ENCODE peak calls at places on chromosome 19, in nine cellular contexts. L is mucosa of descending colon, F is heart left ventricle, D is HCT116, G is cardiac muscle cell, A is stomach, W is tibial artery, B is neural progenitor cell, R is AG10803. H is an unnamed sample.

GRCh38 chr19:13366529-13367143 is 139.6 kb downstream of the CACNA1A start:
- DNase-seq in L (no peak), F (no peak), D (peak), G (peak), A (no peak), W (no peak), B (peak), R (peak), H (peak)

GRCh38 chr19:17303940-17304267 is 679 bp upstream of the ABHD8 start:
- DNase-seq in L (peak), F (no peak), D (no peak), G (no peak), A (no peak), W (no peak), B (no peak), R (peak), H (no peak)

GRCh38 chr19:50573741-50574461 is 5.7 kb upstream of the LRRC4B start:
- DNase-seq in L (no peak), F (no peak), D (no peak), G (no peak), A (no peak), W (no peak), B (no peak), R (no peak), H (no peak)

GRCh38 chr19:51440846-51441409 is 17.3 kb downstream of the SIGLEC8 start:
- DNase-seq in L (peak), F (no peak), D (no peak), G (peak), A (no peak), W (no peak), B (no peak), R (no peak), H (no peak)

GRCh38 chr19:40347476-40348124 is 597 bp downstream of the C19orf47 start:
- DNase-seq in L (no peak), F (no peak), D (no peak), G (no peak), A (no peak), W (no peak), B (no peak), R (no peak), H (no peak)

GRCh38 chr19:8212212-8212611 is 3.0 kb downstream of the CERS4 start:
- DNase-seq in L (no peak), F (no peak), D (no peak), G (no peak), A (no peak), W (no peak), B (no peak), R (no peak), H (no peak)

GRCh38 chr19:35362261-35363000 is 4.2 kb downstream of the FFAR3 start:
- DNase-seq in L (no peak), F (no peak), D (no peak), G (no peak), A (peak), W (no peak), B (no peak), R (no peak), H (no peak)

GRCh38 chr19:35505956-35506355 is 7.5 kb downstream of the DMKN start:
- DNase-seq in L (no peak), F (no peak), D (no peak), G (no peak), A (no peak), W (no peak), B (no peak), R (no peak), H (no peak)

GRCh38 chr19:17348700-17349099 is 11.3 kb downstream of the GTPBP3 start:
- DNase-seq in L (peak), F (peak), D (no peak), G (peak), A (no peak), W (peak), B (peak), R (peak), H (peak)

GRCh38 chr19:30428281-30428680 is 56.1 kb downstream of the ZNF536 start:
- DNase-seq in L (no peak), F (no peak), D (no peak), G (no peak), A (no peak), W (no peak), B (no peak), R (no peak), H (no peak)

GRCh38 chr19:1745589-1746031 is 7.7 kb upstream of the ONECUT3 start:
- DNase-seq in L (no peak), F (no peak), D (peak), G (peak), A (no peak), W (no peak), B (peak), R (no peak), H (no peak)

GRCh38 chr19:34416021-34416545 is 11.9 kb downstream of the PDCD2L start:
- DNase-seq in L (no peak), F (no peak), D (no peak), G (no peak), A (no peak), W (peak), B (no peak), R (no peak), H (peak)

GRCh38 chr19:12913011-12913561 is 6.0 kb downstream of the SYCE2 start:
- DNase-seq in L (peak), F (peak), D (no peak), G (peak), A (peak), W (peak), B (peak), R (peak), H (no peak)

GRCh38 chr19:5460748-5461147 is 5.5 kb downstream of the ZNRF4 start:
- DNase-seq in L (no peak), F (no peak), D (no peak), G (no peak), A (no peak), W (no peak), B (no peak), R (no peak), H (no peak)

GRCh38 chr19:56946164-56946563 is 105.6 kb upstream of the PEG3 start:
- DNase-seq in L (no peak), F (no peak), D (no peak), G (no peak), A (no peak), W (no peak), B (no peak), R (no peak), H (no peak)

GRCh38 chr19:36115453-36116343 is at the start of gene TBCB:
- DNase-seq in L (peak), F (peak), D (no peak), G (peak), A (peak), W (no peak), B (peak), R (peak), H (no peak)

GRCh38 chr19:18796239-18796638 is 5.1 kb upstream of the COMP start:
- DNase-seq in L (no peak), F (no peak), D (no peak), G (no peak), A (no peak), W (no peak), B (no peak), R (no peak), H (no peak)

GRCh38 chr19:32012206-32012605 is 333.2 kb upstream of the ZNF507 start:
- DNase-seq in L (no peak), F (no peak), D (no peak), G (no peak), A (no peak), W (no peak), B (no peak), R (no peak), H (no peak)

GRCh38 chr19:13181747-13182388 is 31.7 kb downstream of the IER2 start:
- DNase-seq in L (no peak), F (peak), D (no peak), G (peak), A (peak), W (peak), B (no peak), R (peak), H (peak)

GRCh38 chr19:41295506-41295905 is 14.5 kb upstream of the CCDC97 start:
- DNase-seq in L (no peak), F (no peak), D (no peak), G (no peak), A (no peak), W (no peak), B (no peak), R (no peak), H (no peak)

GRCh38 chr19:10134040-10134439 is 14.3 kb upstream of the EIF3G start:
- DNase-seq in L (no peak), F (no peak), D (no peak), G (no peak), A (no peak), W (no peak), B (no peak), R (no peak), H (no peak)

GRCh38 chr19:13051581-13052165 is 51.0 kb downstream of the LYL1 start:
- DNase-seq in L (peak), F (peak), D (no peak), G (peak), A (peak), W (peak), B (peak), R (no peak), H (no peak)

GRCh38 chr19:21143846-21144245 is 2.0 kb downstream of the ZNF431 start:
- DNase-seq in L (no peak), F (no peak), D (peak), G (no peak), A (no peak), W (no peak), B (no peak), R (peak), H (no peak)

GRCh38 chr19:13027031-13027430 is 31.8 kb downstream of the NFIX start:
- DNase-seq in L (no peak), F (no peak), D (no peak), G (no peak), A (no peak), W (no peak), B (no peak), R (no peak), H (no peak)

GRCh38 chr19:10270180-10270615 is 722 bp upstream of the ICAM1 start:
- DNase-seq in L (peak), F (peak), D (no peak), G (peak), A (peak), W (peak), B (peak), R (no peak), H (no peak)

GRCh38 chr19:6800991-6801396 is 28.5 kb downstream of the VAV1 start:
- DNase-seq in L (no peak), F (no peak), D (peak), G (peak), A (no peak), W (no peak), B (no peak), R (peak), H (no peak)

GRCh38 chr19:6806488-6806887 is 34.0 kb downstream of the VAV1 start:
- DNase-seq in L (no peak), F (no peak), D (peak), G (no peak), A (no peak), W (no peak), B (no peak), R (no peak), H (no peak)

GRCh38 chr19:6803036-6803404 is 30.5 kb downstream of the VAV1 start:
- DNase-seq in L (no peak), F (no peak), D (no peak), G (no peak), A (no peak), W (no peak), B (no peak), R (no peak), H (no peak)

GRCh38 chr19:6801397-6802086 is 29.0 kb downstream of the VAV1 start:
- DNase-seq in L (peak), F (peak), D (peak), G (peak), A (peak), W (peak), B (no peak), R (no peak), H (no peak)

DNA sequence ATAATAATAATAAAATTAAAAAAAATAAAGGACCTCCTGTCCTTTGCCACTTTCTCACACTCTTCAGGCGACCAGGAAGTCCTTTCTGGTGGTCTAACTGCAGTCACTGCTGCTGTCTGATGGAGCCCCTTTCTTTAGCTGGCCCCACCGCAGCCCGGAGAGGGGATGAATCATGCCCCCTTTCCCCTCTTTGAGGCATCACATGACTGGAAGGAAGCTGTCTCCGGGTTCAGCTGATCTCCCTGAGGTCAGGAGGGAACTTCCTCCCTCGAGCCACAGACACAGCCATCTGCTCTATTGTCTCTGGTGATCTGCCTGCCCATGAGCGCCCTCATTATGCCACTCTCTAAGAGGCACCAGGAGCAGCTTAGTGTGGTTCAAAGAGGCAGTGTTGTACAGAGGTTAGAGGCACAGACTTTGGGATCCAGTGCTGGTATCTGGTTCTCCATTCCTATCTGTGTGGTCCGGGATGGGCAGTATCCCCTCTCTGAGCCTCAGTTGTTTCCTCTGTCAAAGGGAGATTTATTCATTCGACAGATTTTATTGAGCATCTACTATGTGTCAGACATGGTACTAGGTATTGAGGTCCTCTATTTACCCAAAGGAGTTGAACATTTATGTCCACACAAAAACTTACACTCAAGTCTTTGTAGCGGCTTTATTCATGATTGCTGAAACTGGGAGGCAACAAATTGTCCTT is 30.0 kb downstream of the VAV1 start:
- DNase-seq in L (peak), F (peak), D (peak), G (peak), A (peak), W (peak), B (peak), R (no peak), H (no peak)
- TF ChIP-seq CTCF in L (no peak), F (no peak), D (no peak), G (no peak), A (no peak), W (no peak), B (no peak), R (no peak), H (no peak)

GRCh38 chr19:48629297-48629598 is 7.9 kb downstream of the DBP start:
- DNase-seq in L (peak), F (no peak), D (no peak), G (no peak), A (no peak), W (peak), B (no peak), R (no peak), H (no peak)
- H3K4me3 ChIP-seq in L (no peak), F (no peak), D (no peak), G (no peak), A (no peak), W (no peak), B (no peak), R (no peak), H (no peak)

GRCh38 chr19:42693760-42694350 is 46.4 kb downstream of the PSG3 start:
- DNase-seq in L (no peak), F (no peak), D (peak), G (peak), A (no peak), W (no peak), B (no peak), R (peak), H (peak)
- TF ChIP-seq CTCF in L (no peak), F (peak), D (peak), G (peak), A (no peak), W (no peak), B (no peak), R (peak), H (peak)

GRCh38 chr19:46347572-46347883 is 641 bp downstream of the PPP5C start:
- DNase-seq in L (no peak), F (no peak), D (no peak), G (no peak), A (no peak), W (no peak), B (no peak), R (no peak), H (no peak)

GRCh38 chr19:46350029-46350757 is 3.3 kb downstream of the PPP5C start:
- DNase-seq in L (peak), F (no peak), D (no peak), G (no peak), A (no peak), W (no peak), B (no peak), R (no peak), H (no peak)

GRCh38 chr19:46346821-46347571 is at the start of gene PPP5C:
- DNase-seq in L (peak), F (peak), D (peak), G (peak), A (peak), W (peak), B (peak), R (peak), H (peak)

GRCh38 chr19:46349311-46349993 is 2.6 kb downstream of the PPP5C start:
- DNase-seq in L (no peak), F (no peak), D (no peak), G (no peak), A (no peak), W (no peak), B (no peak), R (no peak), H (no peak)

GRCh38 chr19:46347985-46348384 is 1.1 kb downstream of the PPP5C start:
- DNase-seq in L (no peak), F (no peak), D (no peak), G (peak), A (no peak), W (no peak), B (no peak), R (no peak), H (no peak)
- H3K4me3 ChIP-seq in L (no peak), F (peak), D (peak), G (peak), A (peak), W (peak), B (peak), R (peak), H (peak)

DNA sequence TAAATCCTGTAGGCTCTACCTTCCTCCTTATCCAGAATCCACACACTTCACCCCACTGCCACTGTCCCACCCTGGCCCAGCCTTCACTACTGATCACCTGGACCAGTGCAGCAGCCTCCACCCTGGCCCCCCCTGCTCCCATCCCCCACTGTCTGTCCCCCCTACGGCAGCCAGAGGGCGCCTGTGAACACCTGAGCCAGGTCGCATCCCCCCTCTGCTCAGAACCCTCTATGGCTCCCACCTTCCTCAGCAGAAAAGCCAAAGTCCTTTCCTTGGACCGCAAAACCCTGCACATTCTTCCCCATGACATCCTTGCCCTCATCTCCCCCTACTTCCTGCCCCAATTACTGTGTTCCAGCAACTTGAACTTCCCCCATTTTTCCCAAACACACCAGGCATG is 20.6 kb downstream of the ELAVL3 start:
- DNase-seq in L (no peak), F (no peak), D (no peak), G (no peak), A (no peak), W (no peak), B (no peak), R (no peak), H (no peak)
- TF ChIP-seq CTCF in L (no peak), F (no peak), D (peak), G (peak), A (no peak), W (no peak), B (peak), R (no peak), H (peak)

DNA sequence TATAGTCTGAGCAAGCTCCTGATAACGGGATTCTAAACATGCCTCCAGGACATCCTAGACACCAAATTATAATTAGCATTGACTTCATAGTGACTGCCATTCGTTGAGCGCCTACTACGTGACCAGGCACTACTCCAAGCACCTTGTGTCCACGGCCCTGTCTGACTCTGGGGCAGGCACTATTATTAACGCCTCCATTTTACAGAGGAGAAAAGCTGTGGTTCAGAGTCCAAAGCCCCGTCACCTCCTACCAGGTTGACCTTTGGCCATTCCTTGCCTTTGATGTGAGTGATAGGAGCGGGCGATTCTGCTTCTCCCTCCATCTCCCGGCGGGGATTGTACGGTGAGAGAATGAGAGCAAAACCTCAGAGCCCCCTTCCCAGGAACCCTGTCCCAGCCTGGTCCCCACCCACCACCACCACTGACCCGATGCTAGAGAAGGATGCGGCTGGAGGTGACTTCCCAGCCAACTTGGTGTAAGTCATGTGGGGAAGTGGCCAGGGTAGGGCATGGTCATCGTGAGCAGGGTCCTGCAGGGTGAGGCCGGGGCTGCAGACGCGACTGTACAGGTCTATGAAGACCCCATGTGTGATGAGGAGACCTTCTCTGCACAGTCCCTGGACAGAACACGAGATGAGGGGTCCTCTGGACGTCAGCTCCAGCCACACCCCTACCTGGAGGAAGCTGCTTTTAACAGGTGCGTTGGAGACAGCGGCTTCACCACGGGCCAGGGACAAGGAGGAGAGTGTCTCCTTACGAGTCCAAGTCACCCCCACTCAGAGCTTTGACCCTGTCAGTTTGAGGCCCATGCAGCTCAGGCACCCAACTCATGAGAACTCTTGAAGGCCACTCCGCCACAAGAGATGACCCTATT is at the start of gene IGSF23:
- DNase-seq in L (no peak), F (no peak), D (no peak), G (no peak), A (no peak), W (no peak), B (no peak), R (no peak), H (no peak)
- H3K4me3 ChIP-seq in L (no peak), F (no peak), D (no peak), G (no peak), A (no peak), W (no peak), B (no peak), R (no peak), H (no peak)

GRCh38 chr19:55146078-55146647 is 2.8 kb downstream of the TNNT1 start:
- DNase-seq in L (no peak), F (no peak), D (peak), G (peak), A (no peak), W (no peak), B (peak), R (no peak), H (no peak)
- TF ChIP-seq CTCF in L (no peak), F (peak), D (peak), G (peak), A (no peak), W (no peak), B (peak), R (peak), H (peak)